ENCODE peak calls at places on chromosomes 2 and 18, in nine cellular contexts. S is ACHN; P is activated CD8-positive, alpha-beta memory T cell treated with anti-CD3 and anti-CD28 coated beads for 4 hours; G is Calu3; D is cardiac fibroblast; N is fibroblast of pulmonary artery; C is suprapubic skin; K is DMS53; O is stomach. F is an unnamed sample.

GRCh38 chr2:234273887-234274584 is 222.8 kb downstream of the ARL4C start:
- DNase-seq in S (no peak), P (no peak), G (no peak), D (no peak), N (no peak), C (no peak), K (no peak), O (no peak), F (no peak)

GRCh38 chr2:161237397-161238263 is 70.6 kb upstream of the PSMD14 start:
- DNase-seq in S (peak; percentile 59), P (no peak), G (peak; percentile 29), D (peak; percentile 43), N (peak; percentile 38), C (peak; percentile 83), K (peak; percentile 83), O (peak; percentile 49), F (no peak)

GRCh38 chr18:832085-832681 is 20.1 kb upstream of the YES1 start:
- DNase-seq in S (no peak), P (no peak), G (peak; percentile 23), D (no peak), N (no peak), C (no peak), K (peak; percentile 98), O (peak; percentile 32), F (no peak)

GRCh38 chr18:40984856-40985255 is 970.2 kb upstream of the PIK3C3 start:
- DNase-seq in S (no peak), P (no peak), G (no peak), D (peak; percentile 64), N (peak; percentile 86), C (no peak), K (no peak), O (no peak), F (no peak)

GRCh38 chr18:47969851-47970250 is 39.4 kb upstream of the SMAD2 start:
- DNase-seq in S (no peak), P (no peak), G (no peak), D (peak; percentile 9), N (no peak), C (no peak), K (no peak), O (no peak), F (no peak)

GRCh38 chr2:241123816-241124536 is 21.9 kb upstream of the MTERF4 start:
- DNase-seq in S (no peak), P (no peak), G (no peak), D (no peak), N (no peak), C (peak; percentile 79), K (no peak), O (peak; percentile 87), F (no peak)

GRCh38 chr2:46621499-46621898 is 142.1 kb downstream of the TMEM247 start:
- DNase-seq in S (no peak), P (no peak), G (no peak), D (no peak), N (no peak), C (no peak), K (no peak), O (no peak), F (no peak)

GRCh38 chr18:57898506-57899124 is 95.5 kb upstream of the ATP8B1 start:
- DNase-seq in S (no peak), P (no peak), G (no peak), D (peak; percentile 46), N (peak; percentile 55), C (no peak), K (peak; percentile 50), O (no peak), F (no peak)

GRCh38 chr2:218238896-218239295 is 21.9 kb downstream of the ARPC2 start:
- DNase-seq in S (no peak), P (no peak), G (no peak), D (no peak), N (no peak), C (no peak), K (no peak), O (no peak), F (no peak)

GRCh38 chr2:109005686-109006204 is 16.7 kb upstream of the EDAR start:
- DNase-seq in S (no peak), P (no peak), G (no peak), D (peak; percentile 61), N (peak; percentile 21), C (no peak), K (peak; percentile 28), O (no peak), F (no peak)

F was measured in epithelial cell of proximal tubule.